ENCODE peak calls at places on chromosomes 3 and 15, in eight cellular contexts. Y, K, B, A, T, N, U and S are unnamed samples.

GRCh38 chr3:146163584-146163983 is 2.6 kb upstream of the PLOD2 start:
- DNase-seq in Y (no peak), K (no peak), B (no peak), A (no peak), T (no peak), N (peak; percentile 95), U (no peak), S (no peak)

GRCh38 chr3:175664911-175665310 is 805.8 kb downstream of the NAALADL2 start:
- DNase-seq in Y (no peak), K (no peak), B (no peak), A (no peak), T (no peak), N (no peak), U (no peak), S (no peak)

GRCh38 chr3:131848111-131848510 is 186.7 kb downstream of the CPNE4 start:
- DNase-seq in Y (no peak), K (no peak), B (no peak), A (no peak), T (no peak), N (no peak), U (no peak), S (no peak)

GRCh38 chr3:54038391-54038790 is 84.0 kb upstream of the CACNA2D3 start:
- DNase-seq in Y (no peak), K (no peak), B (no peak), A (no peak), T (no peak), N (no peak), U (no peak), S (no peak)

GRCh38 chr3:139571744-139572143 is 32.2 kb upstream of the RBP1 start:
- DNase-seq in Y (no peak), K (no peak), B (no peak), A (no peak), T (no peak), N (no peak), U (no peak), S (no peak)

GRCh38 chr3:63975705-63976104 is 47.6 kb downstream of the PSMD6 start:
- DNase-seq in Y (no peak), K (no peak), B (peak; percentile 30), A (no peak), T (no peak), N (peak; percentile 75), U (no peak), S (peak; percentile 56)

GRCh38 chr3:101689291-101689690 is 2.8 kb upstream of the RPL24 start:
- DNase-seq in Y (no peak), K (no peak), B (no peak), A (no peak), T (no peak), N (peak; percentile 19), U (no peak), S (no peak)

GRCh38 chr15:47688573-47689086 is 28.7 kb upstream of the SEMA6D start:
- DNase-seq in Y (no peak), K (no peak), B (no peak), A (peak; percentile 21), T (no peak), N (peak; percentile 16), U (no peak), S (no peak)

GRCh38 chr3:37934631-37935289 is 55.8 kb upstream of the VILL start:
- DNase-seq in Y (no peak), K (no peak), B (no peak), A (no peak), T (no peak), N (peak; percentile 50), U (no peak), S (no peak)